ENCODE peak calls at places on chromosomes 6 and 20, in five cellular contexts. H is cardiac muscle cell, A is uterus, F is NCI-H2171, K is neuronal stem cell. D is an unnamed sample.

GRCh38 chr20:63068711-63069367 is 62.1 kb upstream of the BHLHE23 start:
- DNase-seq in K (no peak), H (no peak), F (no peak), A (no peak), D (no peak)

GRCh38 chr20:19275630-19276071 is 63.2 kb downstream of the SLC24A3 start:
- DNase-seq in K (no peak), A (peak), H (peak), F (no peak), D (peak)

GRCh38 chr6:43368517-43369160 is 808 bp downstream of the ZNF318 start:
- DNase-seq in A (peak), H (peak), K (peak), F (peak), D (peak)

GRCh38 chr20:62282877-62283503 is 19.8 kb upstream of the ADRM1 start:
- DNase-seq in A (no peak), H (no peak), K (no peak), F (no peak), D (peak)

GRCh38 chr6:134764741-134765140 is 185.2 kb downstream of the ALDH8A1 start:
- DNase-seq in K (no peak), H (peak), A (no peak), F (no peak), D (no peak)

GRCh38 chr20:24993337-24994185 is 1.0 kb upstream of the APMAP start:
- DNase-seq in F (peak), A (no peak), K (no peak), H (peak), D (no peak)

GRCh38 chr6:42338573-42339218 is 113.0 kb downstream of the TRERF1 start:
- DNase-seq in K (no peak), A (no peak), H (peak), F (no peak), D (no peak)

GRCh38 chr6:155328539-155329459 is 14.5 kb upstream of the TFB1M start:
- DNase-seq in F (no peak), K (no peak), A (no peak), H (no peak), D (no peak)

GRCh38 chr20:19995220-19995863 is 21.8 kb upstream of the NAA20 start:
- DNase-seq in H (peak), F (peak), A (no peak), K (no peak), D (peak)

GRCh38 chr6:125637207-125637606 is 112.2 kb upstream of the HEY2 start:
- DNase-seq in A (no peak), H (no peak), F (no peak), K (no peak), D (no peak)

GRCh38 chr20:8310618-8311017 is 178.6 kb downstream of the PLCB1 start:
- DNase-seq in F (no peak), H (no peak), A (no peak), K (no peak), D (no peak)

GRCh38 chr6:119207973-119208725 is 129.7 kb upstream of the FAM184A start:
- DNase-seq in F (no peak), A (no peak), K (no peak), H (peak), D (no peak)

GRCh38 chr6:35220711-35221110 is 7.0 kb downstream of the SCUBE3 start:
- DNase-seq in H (no peak), A (no peak), K (no peak), F (no peak), D (peak)

GRCh38 chr20:35269055-35269781 is 8.7 kb downstream of the MMP24OS start:
- DNase-seq in A (peak), F (peak), H (peak), K (peak), D (peak)

GRCh38 chr6:66896415-66896814 is 1189.4 kb upstream of the EYS start:
- DNase-seq in K (no peak), A (no peak), H (no peak), F (no peak), D (no peak)

GRCh38 chr6:17099401-17100059 is 2.3 kb upstream of the STMND1 start:
- DNase-seq in K (no peak), H (no peak), A (no peak), F (no peak), D (no peak)

GRCh38 chr6:132287101-132287500 is 114.2 kb downstream of the MOXD1 start:
- DNase-seq in H (no peak), F (no peak), K (no peak), A (no peak), D (no peak)

D was measured in heart right ventricle.